ENCODE peak calls at places on chromosomes 16 and 17, in eight cellular contexts. J, N, U, F, K, H, X and R are unnamed samples.

GRCh38 chr17:27995554-27995953 is 46.9 kb upstream of the NLK start:
- DNase-seq in H (no peak), X (no peak), N (no peak), J (no peak), K (peak), U (no peak), F (no peak), R (no peak)

GRCh38 chr16:13039526-13039925 is 138.1 kb downstream of the SHISA9 start:
- DNase-seq in K (no peak), U (no peak), H (no peak), J (no peak), N (no peak), X (no peak), F (no peak), R (no peak)

GRCh38 chr16:82456683-82457082 is 170.1 kb upstream of the CDH13 start:
- DNase-seq in F (no peak), J (peak), N (peak), H (peak), U (peak), K (peak), X (no peak), R (peak)

GRCh38 chr17:50285941-50286340 is 11.7 kb downstream of the TMEM92 start:
- DNase-seq in K (no peak), N (no peak), U (no peak), J (no peak), X (no peak), H (no peak), F (no peak), R (no peak)

GRCh38 chr16:67882374-67883145 is 2.1 kb upstream of the NRN1L start:
- DNase-seq in N (no peak), J (no peak), F (no peak), X (no peak), H (no peak), K (no peak), U (peak), R (peak)

GRCh38 chr16:85522842-85523601 is 90.1 kb upstream of the GSE1 start:
- DNase-seq in K (no peak), X (no peak), F (no peak), U (no peak), J (no peak), H (no peak), N (no peak), R (no peak)

GRCh38 chr17:35766489-35766877 is 5.8 kb downstream of the C17orf50 start:
- DNase-seq in F (no peak), K (no peak), N (no peak), H (no peak), J (no peak), U (no peak), X (no peak), R (no peak)

GRCh38 chr16:56348168-56349085 is 76.9 kb downstream of the AMFR start:
- DNase-seq in K (no peak), U (no peak), H (no peak), X (no peak), J (no peak), N (no peak), F (no peak), R (no peak)

GRCh38 chr16:89690392-89690901 is 4.0 kb downstream of the CDK10 start:
- DNase-seq in K (no peak), X (no peak), F (no peak), J (no peak), H (no peak), U (no peak), N (no peak), R (no peak)

GRCh38 chr17:48612854-48613691 is 2.0 kb downstream of the HOXB8 start:
- DNase-seq in J (peak), F (no peak), N (no peak), U (no peak), K (no peak), X (no peak), H (no peak), R (no peak)

GRCh38 chr17:13067629-13068303 is 49.9 kb upstream of the ELAC2 start:
- DNase-seq in X (no peak), H (no peak), F (no peak), N (no peak), U (no peak), K (no peak), J (no peak), R (no peak)

GRCh38 chr17:42700890-42701289 is 18.6 kb downstream of the CNTNAP1 start:
- DNase-seq in X (no peak), J (no peak), N (no peak), F (no peak), H (no peak), K (no peak), U (no peak), R (no peak)

GRCh38 chr17:65698381-65699061 is 137.1 kb upstream of the AXIN2 start:
- DNase-seq in N (no peak), H (no peak), U (no peak), J (peak), X (no peak), K (peak), F (no peak), R (no peak)

GRCh38 chr16:27273330-27273669 is 4.7 kb upstream of the NSMCE1 start:
- DNase-seq in J (no peak), U (no peak), F (no peak), K (no peak), X (no peak), N (no peak), H (no peak), R (no peak)

GRCh38 chr16:67207857-67208524 is 9.1 kb downstream of the ELMO3 start:
- DNase-seq in K (peak), U (no peak), X (no peak), J (no peak), N (no peak), F (no peak), H (no peak), R (no peak)

GRCh38 chr16:24829153-24829552 is 16.6 kb upstream of the SLC5A11 start:
- DNase-seq in X (no peak), H (no peak), N (no peak), J (no peak), K (no peak), F (no peak), U (no peak), R (no peak)

GRCh38 chr17:19011581-19011980 is 7.0 kb upstream of the FAM83G start:
- DNase-seq in U (no peak), N (no peak), X (no peak), F (no peak), J (no peak), H (no peak), K (no peak), R (no peak)

GRCh38 chr17:21528031-21528684 is 152.0 kb downstream of the KCNJ12 start:
- DNase-seq in F (no peak), J (no peak), K (no peak), X (no peak), H (no peak), U (no peak), N (no peak), R (no peak)

GRCh38 chr17:19876524-19877161 is 8.9 kb upstream of the ULK2 start:
- DNase-seq in J (no peak), H (no peak), F (no peak), X (no peak), U (peak), N (no peak), K (no peak), R (peak)

GRCh38 chr16:12587170-12587569 is 216.5 kb downstream of the CPPED1 start:
- DNase-seq in N (no peak), U (no peak), F (no peak), X (no peak), J (no peak), K (no peak), H (no peak), R (no peak)

GRCh38 chr17:81903415-81903831 is 1.4 kb downstream of the NPB start:
- DNase-seq in U (no peak), X (no peak), K (no peak), F (no peak), J (no peak), H (no peak), N (no peak), R (no peak)

GRCh38 chr17:164536-165235 is 16.8 kb downstream of the DOC2B start:
- DNase-seq in F (no peak), U (no peak), N (no peak), J (peak), H (peak), X (no peak), K (peak), R (peak)

GRCh38 chr17:63337579-63337978 is 108.5 kb downstream of the CYB561 start:
- DNase-seq in F (no peak), J (no peak), N (no peak), H (no peak), U (no peak), K (no peak), X (no peak), R (no peak)

GRCh38 chr16:86567701-86568571 is 1.3 kb downstream of the FOXC2 start:
- DNase-seq in U (no peak), N (no peak), X (no peak), K (peak), J (no peak), F (no peak), H (peak), R (no peak)

GRCh38 chr17:20203761-20204263 is 194.7 kb downstream of the SPECC1 start:
- DNase-seq in J (no peak), H (peak), K (peak), U (no peak), F (no peak), N (no peak), X (no peak), R (no peak)

GRCh38 chr16:15928261-15929104 is 20.9 kb upstream of the ABCC1 start:
- DNase-seq in N (no peak), H (no peak), J (no peak), F (no peak), X (no peak), K (no peak), U (no peak), R (no peak)

GRCh38 chr16:12896562-12896961 is 4.8 kb upstream of the SHISA9 start:
- DNase-seq in H (peak), F (no peak), N (no peak), X (no peak), U (no peak), K (peak), J (peak), R (no peak)

GRCh38 chr17:81165246-81166032 is at the start of gene PVALEF:
- DNase-seq in J (peak), U (peak), K (no peak), N (peak), X (no peak), H (no peak), F (no peak), R (peak)

GRCh38 chr17:79615446-79615845 is 4.6 kb upstream of the RBFOX3 start:
- DNase-seq in F (no peak), J (no peak), H (no peak), U (peak), N (no peak), K (no peak), X (no peak), R (no peak)

GRCh38 chr17:27600471-27600870 is 30.5 kb upstream of the LGALS9 start:
- DNase-seq in J (no peak), X (no peak), U (no peak), K (no peak), H (no peak), F (no peak), N (no peak), R (no peak)

GRCh38 chr16:87263418-87264052 is 53.7 kb downstream of the C16orf95 start:
- DNase-seq in F (no peak), H (peak), J (peak), N (no peak), K (no peak), U (no peak), X (no peak), R (no peak)

GRCh38 chr16:17519041-17519440 is 48.3 kb upstream of the XYLT1 start:
- DNase-seq in J (no peak), F (no peak), U (no peak), H (no peak), X (no peak), K (no peak), N (no peak), R (no peak)

GRCh38 chr16:73060216-73060615 is 12.3 kb upstream of the ZFHX3 start:
- DNase-seq in N (no peak), U (no peak), H (no peak), F (no peak), K (peak), X (no peak), J (no peak), R (no peak)

GRCh38 chr16:48173877-48174276 is 18.1 kb upstream of the ABCC12 start:
- DNase-seq in K (no peak), N (no peak), F (no peak), U (no peak), J (no peak), X (no peak), H (no peak), R (no peak)